ENCODE peak calls at places on chromosomes 13 and 19, in seven cellular contexts. X is breast epithelium, K is endodermal cell, W is pancreas, Q is ovary, H is uterus, A is thyroid gland. T is an unnamed sample.

GRCh38 chr13:83121904-83122303 is 760.4 kb downstream of the SLITRK1 start:
- DNase-seq in X (no peak), K (no peak), W (no peak), Q (no peak), H (no peak), A (no peak), T (no peak)

GRCh38 chr13:113861433-113862030 is 2.3 kb downstream of the GAS6 start:
- DNase-seq in X (peak; percentile 48), K (peak; percentile 61), W (no peak), Q (peak; percentile 68), H (no peak), A (no peak), T (no peak)

GRCh38 chr13:26497991-26498423 is 59.5 kb upstream of the WASF3 start:
- DNase-seq in X (no peak), K (no peak), W (no peak), Q (no peak), H (no peak), A (no peak), T (peak; percentile 62)

GRCh38 chr13:77741587-77741972 is 44.1 kb downstream of the SLAIN1 start:
- DNase-seq in X (no peak), K (no peak), W (no peak), Q (no peak), H (no peak), A (no peak), T (no peak)

GRCh38 chr13:76735641-76736040 is 150.6 kb downstream of the KCTD12 start:
- DNase-seq in X (no peak), K (no peak), W (no peak), Q (no peak), H (no peak), A (no peak), T (no peak)

GRCh38 chr19:14369399-14370168 is 11.7 kb upstream of the ADGRE5 start:
- DNase-seq in X (no peak), K (no peak), W (no peak), Q (no peak), H (peak; percentile 59), A (no peak), T (no peak)

GRCh38 chr19:18814063-18814462 is 17.7 kb upstream of the UPF1 start:
- DNase-seq in X (no peak), K (no peak), W (no peak), Q (peak; percentile 63), H (no peak), A (no peak), T (no peak)

GRCh38 chr13:44969858-44970484 is 19.3 kb downstream of the NUFIP1 start:
- DNase-seq in X (no peak), K (no peak), W (no peak), Q (no peak), H (no peak), A (no peak), T (no peak)

GRCh38 chr19:55369651-55370304 is 485 bp downstream of the IL11 start:
- DNase-seq in X (no peak), K (peak; percentile 95), W (no peak), Q (no peak), H (no peak), A (no peak), T (no peak)

GRCh38 chr19:29467824-29468401 is 57.9 kb upstream of the VSTM2B start:
- DNase-seq in X (no peak), K (peak; percentile 76), W (no peak), Q (no peak), H (no peak), A (no peak), T (no peak)

GRCh38 chr13:26485288-26485687 is 72.2 kb upstream of the WASF3 start:
- DNase-seq in X (no peak), K (no peak), W (no peak), Q (no peak), H (no peak), A (no peak), T (no peak)

GRCh38 chr13:35499131-35500051 is 22.9 kb upstream of the MAB21L1 start:
- DNase-seq in X (no peak), K (no peak), W (no peak), Q (no peak), H (no peak), A (no peak), T (no peak)

GRCh38 chr13:102679449-102680132 is 15.3 kb downstream of the METTL21C start:
- DNase-seq in X (no peak), K (no peak), W (no peak), Q (no peak), H (no peak), A (no peak), T (no peak)

GRCh38 chr19:17332677-17333581 is 1.7 kb downstream of the ANO8 start:
- DNase-seq in X (no peak), K (peak; percentile 87), W (no peak), Q (no peak), H (no peak), A (no peak), T (no peak)

GRCh38 chr19:48714759-48715261 is 4.7 kb downstream of the MAMSTR start:
- DNase-seq in X (no peak), K (no peak), W (no peak), Q (no peak), H (no peak), A (no peak), T (no peak)

GRCh38 chr13:98922306-98922705 is 55.6 kb downstream of the DOCK9 start:
- DNase-seq in X (no peak), K (no peak), W (no peak), Q (no peak), H (no peak), A (no peak), T (no peak)

GRCh38 chr19:54364775-54365257 is at the start of gene LAIR1:
- DNase-seq in X (no peak), K (no peak), W (no peak), Q (no peak), H (peak; percentile 18), A (no peak), T (no peak)

GRCh38 chr13:110548891-110549794 is 12.4 kb downstream of the RAB20 start:
- DNase-seq in X (no peak), K (no peak), W (no peak), Q (no peak), H (no peak), A (no peak), T (no peak)

GRCh38 chr13:110551284-110551683 is 10.2 kb downstream of the RAB20 start:
- DNase-seq in X (no peak), K (no peak), W (no peak), Q (no peak), H (no peak), A (no peak), T (no peak)

GRCh38 chr13:110549795-110550160 is 11.7 kb downstream of the RAB20 start:
- DNase-seq in X (no peak), K (no peak), W (no peak), Q (no peak), H (no peak), A (no peak), T (no peak)

GRCh38 chr13:110546389-110546788 is 15.1 kb downstream of the RAB20 start:
- DNase-seq in X (no peak), K (no peak), W (no peak), Q (no peak), H (no peak), A (no peak), T (no peak)

DNA sequence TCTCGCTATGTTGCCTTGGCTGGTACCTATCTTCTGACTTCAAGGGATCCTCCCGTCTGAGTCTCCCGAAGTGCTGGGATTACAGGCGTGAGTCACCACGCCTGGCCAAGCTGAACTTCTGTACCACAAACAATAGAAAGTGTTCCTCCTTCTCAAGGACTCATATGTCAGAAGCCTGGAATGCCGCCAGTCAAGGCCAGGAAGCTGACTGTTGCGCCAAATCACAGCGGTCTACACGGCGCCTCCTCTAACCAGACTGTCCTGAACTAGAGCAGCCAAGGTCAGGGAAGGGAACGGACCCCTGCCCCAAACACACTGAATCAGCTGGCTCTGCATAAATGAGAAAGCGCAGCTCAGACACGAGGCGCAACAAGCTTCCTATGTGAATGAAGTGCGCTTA is 14.6 kb downstream of the RAB20 start:
- DNase-seq in X (peak; percentile 90), K (no peak), W (peak; percentile 88), Q (peak; percentile 94), H (peak; percentile 74), A (peak; percentile 59), T (peak; percentile 19)
- H3K36me3 ChIP-seq in X (no peaks in the 10 kb centered on the region), K (peaks cover 35% of the 10 kb centered on the region), W (no peaks in the 10 kb centered on the region), Q (no peaks in the 10 kb centered on the region), H (no peaks in the 10 kb centered on the region), A (no peaks in the 10 kb centered on the region), T (no peaks in the 10 kb centered on the region)

DNA sequence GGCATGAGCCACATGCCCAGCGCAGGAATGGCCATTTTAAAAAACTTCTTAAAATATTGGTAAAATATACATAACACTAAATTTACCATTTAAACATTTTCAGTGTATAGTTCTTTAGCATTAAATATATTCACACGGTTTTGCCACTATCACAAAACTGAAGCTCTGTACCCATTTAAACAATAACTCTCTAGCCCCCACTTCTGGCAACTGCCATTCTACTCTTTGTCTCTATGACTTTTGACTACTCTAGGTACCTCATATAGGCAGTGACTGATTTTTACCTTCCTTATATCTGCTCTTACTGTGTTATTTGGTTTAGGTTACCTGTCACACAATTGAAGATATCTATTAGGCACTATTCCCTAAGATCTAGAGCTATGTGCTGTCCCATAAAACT is 2.3 kb upstream of the KBTBD7 start:
- DNase-seq in X (no peak), K (no peak), W (no peak), Q (no peak), H (no peak), A (no peak), T (no peak)
- TF ChIP-seq CTCF in X (no peak), K (peak; percentile 69), W (no peak), Q (no peak), H (no peak), A (no peak), T (peak; percentile 40)

DNA sequence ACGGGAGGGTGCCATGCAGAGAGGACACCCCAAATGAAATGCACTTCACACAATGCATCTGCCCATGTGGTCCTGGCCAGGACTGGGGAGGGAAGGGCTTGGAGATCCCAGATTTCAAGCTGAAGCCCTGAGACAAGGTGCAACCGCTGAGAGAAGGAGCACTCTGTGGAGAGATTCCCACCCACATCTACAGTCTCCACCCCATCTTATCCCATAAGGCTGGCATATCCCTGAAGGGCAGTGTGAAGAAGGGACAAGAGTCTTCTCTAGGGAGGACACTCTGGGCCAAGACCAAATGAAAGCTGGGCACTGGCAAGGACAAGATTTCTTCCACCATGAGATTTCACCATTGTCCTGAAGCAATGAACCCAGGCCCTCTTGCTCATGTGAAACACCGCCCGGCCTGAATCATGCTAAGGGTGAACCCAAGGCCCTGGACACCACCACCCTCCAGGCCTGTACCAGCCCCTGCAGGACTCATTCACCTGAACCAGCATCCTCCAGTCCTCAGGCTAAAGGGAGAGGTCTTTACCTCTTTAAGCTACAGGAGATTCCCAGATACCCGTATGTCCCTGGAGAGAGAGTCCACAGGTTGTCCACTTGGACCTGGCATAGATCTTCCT is 20.5 kb downstream of the CEACAM4 start:
- DNase-seq in X (no peak), K (no peak), W (no peak), Q (no peak), H (no peak), A (no peak), T (no peak)
- H3K36me3 ChIP-seq in X (no peaks in the 10 kb centered on the region), K (no peaks in the 10 kb centered on the region), W (no peaks in the 10 kb centered on the region), Q (no peaks in the 10 kb centered on the region), H (no peaks in the 10 kb centered on the region), A (no peaks in the 10 kb centered on the region), T (no peaks in the 10 kb centered on the region)

DNA sequence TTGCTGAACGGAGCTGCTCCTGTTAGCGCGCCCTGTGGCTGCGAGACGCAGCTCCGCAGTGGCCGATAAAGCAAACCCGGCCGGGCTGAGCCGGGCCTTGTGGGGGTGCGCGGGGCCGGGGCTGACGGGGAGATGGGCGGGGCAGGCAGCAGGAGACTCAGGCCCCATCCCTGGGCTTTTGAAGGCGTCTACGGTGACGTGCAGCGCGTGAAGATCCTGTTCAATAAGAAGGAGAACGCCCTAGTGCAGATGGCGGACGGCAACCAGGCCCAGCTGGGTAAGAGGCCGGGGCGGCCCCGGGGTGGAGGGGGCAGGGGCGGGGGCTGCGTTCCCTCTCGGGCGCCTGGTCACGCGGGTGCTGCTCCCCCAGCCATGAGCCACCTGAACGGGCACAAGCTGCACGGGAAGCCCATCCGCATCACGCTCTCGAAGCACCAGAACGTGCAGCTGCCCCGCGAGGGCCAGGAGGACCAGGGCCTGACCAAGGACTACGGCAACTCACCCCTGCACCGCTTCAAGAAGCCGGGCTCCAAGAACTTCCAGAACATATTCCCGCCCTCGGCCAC is 11.0 kb downstream of the PTBP1 start:
- DNase-seq in X (no peak), K (peak; percentile 54), W (no peak), Q (no peak), H (no peak), A (no peak), T (no peak)
- TF ChIP-seq CTCF in X (no peak), K (no peak), W (no peak), Q (no peak), H (no peak), A (no peak), T (no peak)